ENCODE peak calls at places on chromosomes 7 and 10, in six cellular contexts. Q is sigmoid colon, N is hepatocyte, A is right atrium auricular region, E is astrocyte of the spinal cord, L is PC-3. R is an unnamed sample.

GRCh38 chr7:4006687-4007086 is 675.4 kb upstream of the FOXK1 start:
- DNase-seq in Q (peak), N (peak), A (no peak), E (peak), L (no peak), R (no peak)

GRCh38 chr10:23540401-23540800 is 101.5 kb downstream of the OTUD1 start:
- DNase-seq in Q (no peak), N (peak), A (no peak), E (no peak), L (no peak), R (no peak)

GRCh38 chr7:99842926-99843325 is 15.1 kb downstream of the CYP3A43 start:
- DNase-seq in Q (no peak), N (no peak), A (no peak), E (no peak), L (no peak), R (no peak)

GRCh38 chr7:50564630-50565558 is at the start of gene DDC:
- DNase-seq in Q (no peak), N (peak), A (no peak), E (no peak), L (no peak), R (no peak)

GRCh38 chr10:84588971-84589370 is 260.6 kb downstream of the CCSER2 start:
- DNase-seq in Q (no peak), N (no peak), A (no peak), E (no peak), L (no peak), R (peak)

GRCh38 chr10:117653170-117653515 is 110.6 kb downstream of the EMX2 start:
- DNase-seq in Q (no peak), N (peak), A (no peak), E (peak), L (peak), R (no peak)

GRCh38 chr10:4775808-4776207 is 50.2 kb upstream of the AKR1E2 start:
- DNase-seq in Q (no peak), N (no peak), A (no peak), E (peak), L (peak), R (no peak)

GRCh38 chr10:15344876-15345285 is 26.2 kb downstream of the FAM171A1 start:
- DNase-seq in Q (no peak), N (no peak), A (no peak), E (peak), L (peak), R (no peak)

GRCh38 chr7:128783143-128783799 is 7.7 kb upstream of the OPN1SW start:
- DNase-seq in Q (peak), N (peak), A (no peak), E (peak), L (no peak), R (no peak)

GRCh38 chr7:136677456-136678365 is 190.7 kb upstream of the CHRM2 start:
- DNase-seq in Q (no peak), N (no peak), A (no peak), E (peak), L (peak), R (no peak)

GRCh38 chr7:75869776-75870379 is 9.0 kb upstream of the RHBDD2 start:
- DNase-seq in Q (no peak), N (no peak), A (no peak), E (no peak), L (peak), R (no peak)

GRCh38 chr7:92092210-92092609 is 42.1 kb downstream of the CYP51A1 start:
- DNase-seq in Q (no peak), N (no peak), A (no peak), E (no peak), L (no peak), R (no peak)

GRCh38 chr10:58054881-58055280 is 212.8 kb downstream of the IPMK start:
- DNase-seq in Q (no peak), N (no peak), A (no peak), E (no peak), L (no peak), R (no peak)

GRCh38 chr10:74825033-74825370 is 1.4 kb upstream of the KAT6B start:
- DNase-seq in Q (peak), N (peak), A (no peak), E (no peak), L (no peak), R (no peak)

GRCh38 chr7:18426564-18427226 is 68.9 kb upstream of the HDAC9 start:
- DNase-seq in Q (no peak), N (no peak), A (no peak), E (no peak), L (peak), R (no peak)

GRCh38 chr7:40015790-40016296 is 65.8 kb downstream of the CDK13 start:
- DNase-seq in Q (no peak), N (peak), A (no peak), E (peak), L (peak), R (no peak)

GRCh38 chr10:182441-183201 is 47.4 kb downstream of the ZMYND11 start:
- DNase-seq in Q (no peak), N (no peak), A (no peak), E (peak), L (no peak), R (no peak)

GRCh38 chr10:176677-177076 is 41.4 kb downstream of the ZMYND11 start:
- DNase-seq in Q (no peak), N (no peak), A (no peak), E (no peak), L (no peak), R (no peak)

GRCh38 chr10:173741-174140 is 38.5 kb downstream of the ZMYND11 start:
- DNase-seq in Q (no peak), N (no peak), A (no peak), E (no peak), L (no peak), R (no peak)

GRCh38 chr10:178723-179122 is 43.5 kb downstream of the ZMYND11 start:
- DNase-seq in Q (no peak), N (no peak), A (no peak), E (peak), L (no peak), R (no peak)

GRCh38 chr10:178208-178607 is 43.0 kb downstream of the ZMYND11 start:
- DNase-seq in Q (no peak), N (peak), A (no peak), E (peak), L (peak), R (no peak)
- TF ChIP-seq CTCF in Q (peak), N (peak), A (no peak), E (peak), L (peak), R (peak)

DNA sequence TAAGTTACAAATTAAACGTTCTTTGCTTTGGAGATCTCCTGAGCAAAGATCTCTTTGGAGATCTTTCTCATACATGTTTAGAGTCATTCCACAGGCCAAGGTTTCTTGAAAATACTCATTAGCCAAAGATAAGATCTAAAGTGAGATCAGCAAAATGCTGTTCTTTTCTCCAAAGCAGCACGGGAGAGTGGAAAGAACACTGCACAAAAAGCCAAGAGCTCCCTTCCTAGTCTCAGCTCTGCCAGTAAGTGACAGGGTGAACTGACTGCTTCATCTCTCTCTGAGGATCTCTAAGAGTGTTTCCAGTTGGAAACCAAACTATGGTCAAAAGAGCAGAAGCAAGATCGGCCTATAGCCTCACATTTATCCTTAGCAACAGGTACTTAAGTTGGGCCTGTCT is 168.4 kb upstream of the ASAH2 start:
- DNase-seq in Q (no peak), N (no peak), A (no peak), E (no peak), L (no peak), R (no peak)
- TF ChIP-seq CTCF in Q (no peak), N (no peak), A (no peak), E (no peak), L (no peak), R (no peak)

GRCh38 chr10:42431095-42431494 is 207.3 kb downstream of the ZNF33B start:
- DNase-seq in Q (no peak), N (no peak), A (no peak), E (no peak), L (no peak), R (no peak)

GRCh38 chr10:42422911-42423310 is 215.5 kb downstream of the ZNF33B start:
- DNase-seq in Q (no peak), N (no peak), A (no peak), E (no peak), L (no peak), R (no peak)

DNA sequence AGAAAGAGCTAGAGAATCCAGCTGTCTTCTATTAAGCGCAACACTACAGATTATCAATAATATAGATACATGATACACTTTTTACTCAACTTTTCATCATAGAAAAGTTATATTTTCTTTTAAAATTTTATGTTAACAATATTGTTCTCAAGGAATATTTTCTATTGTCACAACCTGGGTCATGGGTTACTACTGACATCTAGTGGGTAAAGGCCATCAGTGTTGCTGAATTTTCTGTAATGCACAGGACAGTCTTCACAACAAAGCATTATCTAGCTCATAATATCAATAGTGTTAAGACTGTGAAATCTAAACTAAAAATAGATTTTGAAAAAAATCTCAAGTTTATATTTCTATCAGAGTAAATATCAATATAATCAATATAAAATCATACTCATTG is 209.8 kb downstream of the ZNF33B start:
- DNase-seq in Q (no peak), N (no peak), A (no peak), E (no peak), L (peak), R (no peak)
- TF ChIP-seq CTCF in Q (no peak), N (peak), A (no peak), E (no peak), L (peak), R (peak)

GRCh38 chr10:110336111-110336721 is 31.5 kb upstream of the SMNDC1 start:
- DNase-seq in Q (no peak), N (peak), A (no peak), E (peak), L (peak), R (no peak)
- TF ChIP-seq CTCF in Q (no peak), N (no peak), A (no peak), E (peak), L (no peak), R (peak)

GRCh38 chr10:52814506-52814905 is 41.9 kb upstream of the MBL2 start:
- DNase-seq in Q (no peak), N (no peak), A (no peak), E (no peak), L (no peak), R (no peak)

GRCh38 chr10:52820316-52820715 is 47.7 kb upstream of the MBL2 start:
- DNase-seq in Q (no peak), N (no peak), A (no peak), E (no peak), L (peak), R (no peak)

DNA sequence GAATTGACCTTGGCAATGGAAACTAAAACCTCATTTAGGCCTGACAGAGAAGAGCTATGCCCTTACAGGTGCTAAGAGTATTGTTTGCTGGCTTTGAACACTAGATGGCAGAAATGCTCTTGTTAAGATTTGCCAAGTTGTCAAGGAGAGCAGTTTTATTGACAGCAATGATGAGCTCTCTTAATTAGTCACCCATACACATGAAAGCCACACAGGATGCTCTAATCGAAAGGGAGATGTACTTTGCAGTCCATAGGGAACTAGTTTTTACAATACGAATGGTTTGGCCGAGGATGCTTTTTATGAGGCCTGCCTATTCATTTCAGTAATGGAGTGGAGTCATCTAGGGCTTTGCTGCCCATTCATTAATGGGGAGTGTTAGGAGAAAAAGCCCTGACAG is 45.4 kb upstream of the MBL2 start:
- DNase-seq in Q (no peak), N (peak), A (no peak), E (peak), L (peak), R (no peak)
- TF ChIP-seq CTCF in Q (no peak), N (peak), A (no peak), E (peak), L (peak), R (peak)

GRCh38 chr7:149474309-149475120 is 13.7 kb upstream of the ZNF777 start:
- DNase-seq in Q (peak), N (no peak), A (no peak), E (no peak), L (no peak), R (peak)
- TF ChIP-seq CTCF in Q (no peak), N (no peak), A (no peak), E (no peak), L (no peak), R (no peak)

DNA sequence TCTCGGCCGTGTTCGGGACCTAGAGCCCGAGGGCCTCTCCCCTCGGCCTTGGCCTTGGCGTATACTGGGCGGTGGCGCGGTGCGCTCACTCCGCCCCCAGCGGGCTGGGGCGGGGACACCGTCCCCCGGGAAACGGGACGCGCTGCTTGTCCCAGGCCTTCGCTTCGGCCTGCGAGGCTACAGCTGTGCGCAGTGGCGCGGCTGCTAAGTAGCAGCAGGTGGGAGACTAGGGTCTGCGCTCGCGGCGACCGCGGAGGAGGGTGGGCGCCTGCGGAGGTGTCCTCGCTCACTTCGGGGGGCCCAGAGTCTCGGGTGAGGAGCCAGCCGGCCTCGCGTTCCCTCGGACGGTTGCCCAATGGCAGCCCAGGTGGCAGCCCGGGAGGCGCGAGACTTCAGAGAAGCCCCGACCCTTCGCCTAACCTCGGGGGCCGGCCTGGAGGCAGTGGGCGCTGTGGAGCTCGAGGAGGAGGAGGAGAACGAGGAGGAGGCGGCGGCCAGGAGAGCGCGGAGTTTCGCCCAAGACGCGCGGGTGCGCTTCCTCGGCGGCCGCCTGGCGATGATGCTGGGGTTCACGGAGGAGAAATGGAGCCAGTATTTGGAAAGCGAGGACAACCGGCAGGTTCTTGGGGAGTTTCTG is at the start of gene DNAH11:
- DNase-seq in Q (peak), N (peak), A (no peak), E (peak), L (peak), R (peak)
- TF ChIP-seq CTCF in Q (no peak), N (no peak), A (no peak), E (no peak), L (no peak), R (no peak)

GRCh38 chr7:23482686-23483085 is 12.4 kb upstream of the IGF2BP3 start:
- DNase-seq in Q (no peak), N (no peak), A (no peak), E (no peak), L (no peak), R (no peak)
- TF ChIP-seq CTCF in Q (no peak), N (no peak), A (no peak), E (no peak), L (no peak), R (no peak)